ENCODE peak calls at places on chromosomes 5 and 9, in seven cellular contexts. Z, W, K, J, R, Y and Q are unnamed samples.

GRCh38 chr5:125228358-125228757 is 481.9 kb upstream of the ZNF608 start:
- DNase-seq in Z (no peak), W (no peak), K (no peak), R (no peak), Y (no peak), J (no peak), Q (no peak)

GRCh38 chr5:56612759-56613158 is 202.6 kb upstream of the MAP3K1 start:
- DNase-seq in J (no peak), Y (no peak), K (no peak), R (no peak), W (no peak), Z (no peak), Q (no peak)

GRCh38 chr5:180209137-180209581 is at the start of gene RASGEF1C:
- DNase-seq in K (peak), Y (peak), J (peak), W (no peak), Z (peak), R (peak), Q (no peak)

GRCh38 chr9:134814598-134815215 is 65.9 kb upstream of the FCN2 start:
- DNase-seq in W (no peak), Y (no peak), Z (no peak), K (peak), R (no peak), J (no peak), Q (no peak)

GRCh38 chr9:13750061-13750460 is 470.6 kb upstream of the MPDZ start:
- DNase-seq in Z (no peak), Y (no peak), R (no peak), W (no peak), J (no peak), K (no peak), Q (peak)

GRCh38 chr5:10724799-10725507 is 36.1 kb downstream of the DAP start:
- DNase-seq in W (peak), J (no peak), K (peak), Z (peak), Y (no peak), R (no peak), Q (no peak)

GRCh38 chr9:38256461-38256860 is 136.0 kb upstream of the ALDH1B1 start:
- DNase-seq in R (no peak), K (no peak), Z (no peak), J (no peak), Y (no peak), W (no peak), Q (no peak)

GRCh38 chr9:134268308-134268724 is 57.9 kb upstream of the RXRA start:
- DNase-seq in Y (peak), R (no peak), J (no peak), K (no peak), W (no peak), Z (no peak), Q (no peak)

GRCh38 chr5:170623576-170624181 is 119.9 kb downstream of the KCNIP1 start:
- DNase-seq in Y (no peak), W (no peak), Z (peak), R (no peak), K (peak), J (peak), Q (no peak)

GRCh38 chr5:86766103-86766502 is 148.4 kb downstream of the COX7C start:
- DNase-seq in J (no peak), R (no peak), Y (no peak), Z (no peak), K (no peak), W (no peak), Q (no peak)

GRCh38 chr9:126862461-126862830 is 2.0 kb downstream of the ZBTB34 start:
- DNase-seq in Y (no peak), K (no peak), J (no peak), R (no peak), Z (no peak), W (no peak), Q (no peak)

GRCh38 chr5:149517461-149518122 is 33.6 kb downstream of the CSNK1A1 start:
- DNase-seq in Z (no peak), W (no peak), R (no peak), J (no peak), Y (no peak), K (no peak), Q (no peak)

GRCh38 chr5:173668245-173668800 is 51.9 kb upstream of the BOD1 start:
- DNase-seq in R (no peak), J (no peak), K (no peak), Z (no peak), W (no peak), Y (no peak), Q (no peak)

GRCh38 chr5:61440596-61440995 is 108.5 kb downstream of the ZSWIM6 start:
- DNase-seq in Y (no peak), K (no peak), J (no peak), W (no peak), R (no peak), Z (no peak), Q (no peak)

GRCh38 chr9:93954436-93955355 is at the start of gene BARX1:
- DNase-seq in Z (peak), J (peak), K (no peak), Y (peak), R (no peak), W (no peak), Q (no peak)

GRCh38 chr9:72129271-72130156 is 19.7 kb upstream of the GDA start:
- DNase-seq in K (no peak), J (no peak), Y (no peak), W (no peak), Z (no peak), R (no peak), Q (peak)

DNA sequence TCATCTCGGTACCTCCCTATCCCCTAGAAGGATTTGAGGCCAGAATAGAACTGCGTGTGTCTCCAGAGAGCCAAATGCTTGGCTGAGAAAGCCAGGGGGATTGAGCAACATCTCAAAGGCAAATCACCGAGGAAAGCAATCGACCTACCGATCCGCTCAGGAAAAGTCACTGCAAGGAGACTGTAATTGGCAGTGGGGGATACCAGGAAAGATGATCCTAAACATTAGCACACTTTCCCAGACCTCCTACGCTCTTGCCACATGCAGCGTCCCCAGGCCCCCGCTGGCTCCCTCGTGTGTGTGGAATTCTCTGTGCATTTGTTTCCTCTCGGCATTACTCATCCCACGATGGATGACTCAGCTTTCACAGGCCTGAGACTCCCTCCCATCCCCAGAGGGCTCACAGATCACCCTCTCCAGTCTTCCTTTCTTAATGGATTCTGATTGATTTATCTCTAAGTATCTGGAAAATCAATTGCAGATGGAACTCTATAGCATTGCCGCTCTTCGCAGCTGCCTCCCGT is 82.2 kb upstream of the ICE1 start:
- DNase-seq in R (peak), Z (peak), K (peak), W (peak), J (peak), Y (no peak), Q (peak)
- TF ChIP-seq CTCF in R (no peak), Z (peak), K (peak), W (no peak), J (peak), Y (no peak), Q (peak)

DNA sequence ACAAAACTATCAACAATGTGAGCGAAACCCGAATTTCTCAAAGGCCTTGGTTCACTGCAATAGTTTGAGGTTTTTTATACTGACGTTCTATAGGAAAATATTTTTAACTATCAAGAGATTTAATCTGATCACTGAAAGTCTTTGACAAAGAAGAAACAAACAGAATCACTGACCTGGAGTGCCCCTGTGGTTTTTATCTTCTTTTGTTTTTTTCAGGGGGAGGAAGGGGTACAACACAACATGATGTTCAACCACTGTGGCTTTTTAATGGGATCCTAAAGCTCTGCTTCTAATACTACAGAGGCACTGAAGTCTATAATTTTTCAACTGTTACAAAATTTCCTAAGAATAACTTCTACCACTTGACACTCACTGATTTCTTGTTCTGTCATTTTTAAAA is 185.9 kb downstream of the AP3B1 start:
- DNase-seq in W (no peak), J (no peak), K (no peak), R (no peak), Y (no peak), Z (no peak), Q (no peak)
- TF ChIP-seq CTCF in W (no peak), J (no peak), K (no peak), R (no peak), Y (no peak), Z (no peak), Q (no peak)

GRCh38 chr5:147782053-147783028 is at the start of gene JAKMIP2:
- DNase-seq in Y (peak), J (peak), W (peak), Z (peak), R (peak), K (no peak), Q (no peak)
- TF ChIP-seq CTCF in Y (no peak), J (peak), W (no peak), Z (peak), R (no peak), K (no peak), Q (no peak)

GRCh38 chr5:20972419-20972925 is 984.5 kb upstream of the CDH18 start:
- DNase-seq in Y (no peak), R (peak), K (peak), J (peak), W (no peak), Z (peak), Q (no peak)
- TF ChIP-seq CTCF in Y (no peak), R (no peak), K (peak), J (peak), W (no peak), Z (peak), Q (peak)

GRCh38 chr9:89603629-89604462 is 966 bp upstream of the GADD45G start:
- DNase-seq in R (peak), W (peak), J (peak), K (peak), Y (peak), Z (peak), Q (no peak)
- TF ChIP-seq CTCF in R (no peak), W (peak), J (peak), K (peak), Y (peak), Z (peak), Q (peak)

GRCh38 chr9:77793909-77794308 is 145.8 kb upstream of the GNA14 start:
- DNase-seq in W (no peak), R (no peak), Y (no peak), Z (no peak), J (no peak), K (no peak), Q (no peak)
- TF ChIP-seq CTCF in W (no peak), R (no peak), Y (no peak), Z (no peak), J (no peak), K (no peak), Q (no peak)